ENCODE peak calls at places on chromosomes 16 and 17, in ten cellular contexts. One of them, this sample, is unnamed. For H3K4me1, the result is how much of the 10 kb centered on the place peaks cover.

GRCh38 chr17:66612993-66613392 is 221.9 kb upstream of the CACNG5 start:
- DNase-seq in tibial nerve: no peak
- DNase-seq in transverse colon: no peak
- DNase-seq in A549: no peak
- DNase-seq in SK-N-SH: peak
- DNase-seq in K562: no peak
- DNase-seq in upper lobe of left lung: no peak
- DNase-seq in GM12878: no peak
- DNase-seq in stomach: no peak
- DNase-seq in sigmoid colon: no peak
- DNase-seq in this sample: no peak

GRCh38 chr16:2762711-2763110 is 10.3 kb downstream of the SRRM2 start:
- DNase-seq in tibial nerve: no peak
- DNase-seq in transverse colon: no peak
- DNase-seq in A549: no peak
- DNase-seq in SK-N-SH: no peak
- DNase-seq in K562: no peak
- DNase-seq in upper lobe of left lung: no peak
- DNase-seq in GM12878: no peak
- DNase-seq in stomach: no peak
- DNase-seq in sigmoid colon: no peak
- DNase-seq in this sample: no peak

GRCh38 chr16:20327444-20328041 is at the start of gene GP2:
- DNase-seq in tibial nerve: no peak
- DNase-seq in transverse colon: no peak
- DNase-seq in A549: peak
- DNase-seq in SK-N-SH: no peak
- DNase-seq in K562: no peak
- DNase-seq in upper lobe of left lung: no peak
- DNase-seq in GM12878: no peak
- DNase-seq in stomach: peak
- DNase-seq in sigmoid colon: no peak
- DNase-seq in this sample: no peak

GRCh38 chr17:10226930-10227695 is 28.7 kb upstream of the GAS7 start:
- DNase-seq in tibial nerve: no peak
- DNase-seq in transverse colon: peak
- DNase-seq in A549: peak
- DNase-seq in SK-N-SH: peak
- DNase-seq in K562: peak
- DNase-seq in upper lobe of left lung: peak
- DNase-seq in GM12878: no peak
- DNase-seq in stomach: peak
- DNase-seq in sigmoid colon: no peak
- DNase-seq in this sample: no peak

GRCh38 chr16:50676684-50677225 is 4.4 kb downstream of the SNX20 start:
- DNase-seq in tibial nerve: no peak
- DNase-seq in transverse colon: no peak
- DNase-seq in A549: no peak
- DNase-seq in SK-N-SH: no peak
- DNase-seq in K562: no peak
- DNase-seq in upper lobe of left lung: no peak
- DNase-seq in GM12878: no peak
- DNase-seq in stomach: no peak
- DNase-seq in sigmoid colon: no peak
- DNase-seq in this sample: no peak

GRCh38 chr17:64694207-64694606 is 32.1 kb upstream of the SMURF2 start:
- DNase-seq in tibial nerve: no peak
- DNase-seq in transverse colon: peak
- DNase-seq in A549: peak
- DNase-seq in SK-N-SH: no peak
- DNase-seq in K562: no peak
- DNase-seq in upper lobe of left lung: peak
- DNase-seq in GM12878: no peak
- DNase-seq in stomach: peak
- DNase-seq in sigmoid colon: no peak
- DNase-seq in this sample: no peak

GRCh38 chr17:77497578-77497934 is 356.8 kb downstream of the SEC14L1 start:
- DNase-seq in tibial nerve: peak
- DNase-seq in transverse colon: peak
- DNase-seq in A549: no peak
- DNase-seq in SK-N-SH: peak
- DNase-seq in K562: no peak
- DNase-seq in upper lobe of left lung: no peak
- DNase-seq in GM12878: no peak
- DNase-seq in stomach: no peak
- DNase-seq in sigmoid colon: peak
- DNase-seq in this sample: no peak

GRCh38 chr16:31223044-31223443 is 6.1 kb upstream of the PYDC1 start:
- DNase-seq in tibial nerve: no peak
- DNase-seq in transverse colon: no peak
- DNase-seq in A549: no peak
- DNase-seq in SK-N-SH: no peak
- DNase-seq in K562: no peak
- DNase-seq in upper lobe of left lung: no peak
- DNase-seq in GM12878: no peak
- DNase-seq in stomach: no peak
- DNase-seq in sigmoid colon: no peak
- DNase-seq in this sample: no peak

GRCh38 chr16:75491876-75492275 is 3.4 kb downstream of the CHST6 start:
- DNase-seq in tibial nerve: no peak
- DNase-seq in transverse colon: no peak
- DNase-seq in A549: peak
- DNase-seq in SK-N-SH: peak
- DNase-seq in K562: no peak
- DNase-seq in upper lobe of left lung: no peak
- DNase-seq in GM12878: no peak
- DNase-seq in stomach: no peak
- DNase-seq in sigmoid colon: no peak
- DNase-seq in this sample: no peak

GRCh38 chr17:66829386-66829864 is 5.5 kb upstream of the CACNG5 start:
- DNase-seq in tibial nerve: no peak
- DNase-seq in transverse colon: peak
- DNase-seq in A549: peak
- DNase-seq in SK-N-SH: no peak
- DNase-seq in K562: peak
- DNase-seq in upper lobe of left lung: peak
- DNase-seq in GM12878: no peak
- DNase-seq in stomach: peak
- DNase-seq in sigmoid colon: peak
- DNase-seq in this sample: no peak

GRCh38 chr16:54921229-54921824 is 9.3 kb upstream of the IRX5 start:
- DNase-seq in tibial nerve: no peak
- DNase-seq in transverse colon: no peak
- DNase-seq in A549: no peak
- DNase-seq in SK-N-SH: no peak
- DNase-seq in K562: no peak
- DNase-seq in upper lobe of left lung: no peak
- DNase-seq in GM12878: no peak
- DNase-seq in stomach: no peak
- DNase-seq in sigmoid colon: no peak
- DNase-seq in this sample: no peak

GRCh38 chr16:53921042-53921441 is 217.1 kb downstream of the FTO start:
- DNase-seq in tibial nerve: no peak
- DNase-seq in transverse colon: no peak
- DNase-seq in A549: no peak
- DNase-seq in SK-N-SH: no peak
- DNase-seq in K562: no peak
- DNase-seq in upper lobe of left lung: no peak
- DNase-seq in GM12878: no peak
- DNase-seq in stomach: no peak
- DNase-seq in sigmoid colon: no peak
- DNase-seq in this sample: no peak

GRCh38 chr17:38447502-38448095 is 19.3 kb downstream of the ARHGAP23 start:
- DNase-seq in tibial nerve: no peak
- DNase-seq in transverse colon: no peak
- DNase-seq in A549: no peak
- DNase-seq in SK-N-SH: no peak
- DNase-seq in K562: no peak
- DNase-seq in upper lobe of left lung: peak
- DNase-seq in GM12878: no peak
- DNase-seq in stomach: no peak
- DNase-seq in sigmoid colon: no peak
- DNase-seq in this sample: no peak

GRCh38 chr17:63945851-63946439 is 13.8 kb upstream of the CD79B start:
- DNase-seq in tibial nerve: no peak
- DNase-seq in transverse colon: no peak
- DNase-seq in A549: no peak
- DNase-seq in SK-N-SH: no peak
- DNase-seq in K562: no peak
- DNase-seq in upper lobe of left lung: no peak
- DNase-seq in GM12878: no peak
- DNase-seq in stomach: no peak
- DNase-seq in sigmoid colon: no peak
- DNase-seq in this sample: no peak

GRCh38 chr17:17469358-17469757 is 7.4 kb upstream of the MED9 start:
- DNase-seq in tibial nerve: no peak
- DNase-seq in transverse colon: no peak
- DNase-seq in A549: no peak
- DNase-seq in SK-N-SH: no peak
- DNase-seq in K562: no peak
- DNase-seq in upper lobe of left lung: no peak
- DNase-seq in GM12878: no peak
- DNase-seq in stomach: no peak
- DNase-seq in sigmoid colon: no peak
- DNase-seq in this sample: no peak
- H3K4me1 ChIP-seq in tibial nerve: under half
- H3K4me1 ChIP-seq in transverse colon: under half
- H3K4me1 ChIP-seq in A549: under half
- H3K4me1 ChIP-seq in SK-N-SH: under half
- H3K4me1 ChIP-seq in K562: under half
- H3K4me1 ChIP-seq in upper lobe of left lung: under half
- H3K4me1 ChIP-seq in GM12878: under half
- H3K4me1 ChIP-seq in stomach: under half
- H3K4me1 ChIP-seq in sigmoid colon: under half
- H3K4me1 ChIP-seq in this sample: under half

GRCh38 chr16:9807302-9807701 is 374.9 kb downstream of the GRIN2A start:
- DNase-seq in tibial nerve: no peak
- DNase-seq in transverse colon: no peak
- DNase-seq in A549: no peak
- DNase-seq in SK-N-SH: no peak
- DNase-seq in K562: no peak
- DNase-seq in upper lobe of left lung: no peak
- DNase-seq in GM12878: no peak
- DNase-seq in stomach: no peak
- DNase-seq in sigmoid colon: no peak
- DNase-seq in this sample: no peak
- H3K27ac ChIP-seq in tibial nerve: no peak
- H3K27ac ChIP-seq in transverse colon: no peak
- H3K27ac ChIP-seq in A549: no peak
- H3K27ac ChIP-seq in SK-N-SH: no peak
- H3K27ac ChIP-seq in K562: no peak
- H3K27ac ChIP-seq in upper lobe of left lung: no peak
- H3K27ac ChIP-seq in GM12878: no peak
- H3K27ac ChIP-seq in stomach: no peak
- H3K27ac ChIP-seq in sigmoid colon: no peak
- H3K27ac ChIP-seq in this sample: no peak

GRCh38 chr17:1643293-1643998 is 2.1 kb downstream of the SCARF1 start:
- DNase-seq in tibial nerve: no peak
- DNase-seq in transverse colon: peak
- DNase-seq in A549: peak
- DNase-seq in SK-N-SH: peak
- DNase-seq in K562: no peak
- DNase-seq in upper lobe of left lung: peak
- DNase-seq in GM12878: no peak
- DNase-seq in stomach: peak
- DNase-seq in sigmoid colon: no peak
- DNase-seq in this sample: peak
- TF ChIP-seq EP300 in tibial nerve: no peak
- TF ChIP-seq EP300 in transverse colon: no peak
- TF ChIP-seq EP300 in A549: no peak
- TF ChIP-seq EP300 in SK-N-SH: no peak
- TF ChIP-seq EP300 in K562: no peak
- TF ChIP-seq EP300 in upper lobe of left lung: no peak
- TF ChIP-seq EP300 in GM12878: no peak
- TF ChIP-seq EP300 in stomach: no peak
- TF ChIP-seq EP300 in sigmoid colon: no peak
- TF ChIP-seq EP300 in this sample: no peak

DNA sequence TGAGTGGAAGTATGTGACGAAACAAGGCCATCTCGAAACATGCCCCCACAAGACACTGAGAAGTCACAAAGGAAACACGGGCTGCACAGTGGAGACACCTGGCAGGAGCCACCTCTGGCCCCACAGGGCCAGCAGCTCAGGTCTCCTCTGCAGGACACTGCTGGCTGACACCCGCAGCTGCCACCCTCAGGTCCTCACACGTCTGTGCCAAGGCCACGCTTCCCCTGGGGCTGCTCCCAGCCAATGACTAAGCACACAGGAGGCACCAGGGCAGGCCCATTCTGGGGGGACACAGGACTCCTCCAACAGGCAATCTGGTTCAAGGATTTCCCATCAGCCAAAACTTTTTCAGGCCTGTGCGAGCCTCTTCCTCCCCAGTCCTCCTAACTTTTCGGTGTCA is 36.4 kb downstream of the MBTPS1 start:
- DNase-seq in tibial nerve: no peak
- DNase-seq in transverse colon: no peak
- DNase-seq in A549: no peak
- DNase-seq in SK-N-SH: no peak
- DNase-seq in K562: no peak
- DNase-seq in upper lobe of left lung: no peak
- DNase-seq in GM12878: no peak
- DNase-seq in stomach: no peak
- DNase-seq in sigmoid colon: no peak
- DNase-seq in this sample: no peak
- H3K4me1 ChIP-seq in tibial nerve: under half
- H3K4me1 ChIP-seq in transverse colon: under half
- H3K4me1 ChIP-seq in A549: under half
- H3K4me1 ChIP-seq in SK-N-SH: under half
- H3K4me1 ChIP-seq in K562: under half
- H3K4me1 ChIP-seq in upper lobe of left lung: under half
- H3K4me1 ChIP-seq in GM12878: under half
- H3K4me1 ChIP-seq in stomach: under half
- H3K4me1 ChIP-seq in sigmoid colon: under half
- H3K4me1 ChIP-seq in this sample: under half

DNA sequence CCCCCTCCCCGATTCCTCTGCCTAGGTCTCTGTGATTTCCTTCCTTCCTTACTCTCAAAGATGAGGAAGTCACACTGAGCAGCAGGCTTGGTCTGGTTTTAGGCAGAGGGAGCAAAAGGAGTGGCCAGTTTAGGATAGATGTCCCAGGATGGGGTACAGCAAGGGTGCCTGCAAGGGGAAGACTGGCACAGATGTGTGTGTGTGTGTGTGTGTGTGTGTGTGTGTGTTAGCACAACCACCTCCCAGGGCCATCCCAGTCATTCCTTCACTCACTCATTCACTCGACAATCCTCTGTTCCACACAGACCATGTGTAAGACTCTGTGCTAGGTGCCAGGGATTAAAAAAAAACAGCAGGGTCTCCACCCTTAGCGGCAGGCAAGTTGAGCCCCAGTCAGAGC is 35.9 kb downstream of the TMEM132E start:
- DNase-seq in tibial nerve: no peak
- DNase-seq in transverse colon: no peak
- DNase-seq in A549: no peak
- DNase-seq in SK-N-SH: no peak
- DNase-seq in K562: no peak
- DNase-seq in upper lobe of left lung: no peak
- DNase-seq in GM12878: no peak
- DNase-seq in stomach: no peak
- DNase-seq in sigmoid colon: no peak
- DNase-seq in this sample: no peak
- H3K27ac ChIP-seq in tibial nerve: no peak
- H3K27ac ChIP-seq in transverse colon: no peak
- H3K27ac ChIP-seq in A549: no peak
- H3K27ac ChIP-seq in SK-N-SH: no peak
- H3K27ac ChIP-seq in K562: no peak
- H3K27ac ChIP-seq in upper lobe of left lung: no peak
- H3K27ac ChIP-seq in GM12878: no peak
- H3K27ac ChIP-seq in stomach: no peak
- H3K27ac ChIP-seq in sigmoid colon: no peak
- H3K27ac ChIP-seq in this sample: no peak

GRCh38 chr16:68921654-68922053 is 78.3 kb downstream of the TANGO6 start:
- DNase-seq in tibial nerve: no peak
- DNase-seq in transverse colon: peak
- DNase-seq in A549: peak
- DNase-seq in SK-N-SH: no peak
- DNase-seq in K562: no peak
- DNase-seq in upper lobe of left lung: no peak
- DNase-seq in GM12878: no peak
- DNase-seq in stomach: peak
- DNase-seq in sigmoid colon: no peak
- DNase-seq in this sample: no peak
- TF ChIP-seq EP300 in tibial nerve: no peak
- TF ChIP-seq EP300 in transverse colon: no peak
- TF ChIP-seq EP300 in A549: peak
- TF ChIP-seq EP300 in SK-N-SH: no peak
- TF ChIP-seq EP300 in K562: no peak
- TF ChIP-seq EP300 in upper lobe of left lung: no peak
- TF ChIP-seq EP300 in GM12878: no peak
- TF ChIP-seq EP300 in stomach: no peak
- TF ChIP-seq EP300 in sigmoid colon: no peak
- TF ChIP-seq EP300 in this sample: no peak

This sample was measured in ovary.